ENCODE peak calls at places on chromosomes 12 and 14, in ten cellular contexts. One of them, this sample, is unnamed.
A peak's percentile ranks its signal among the peaks of the same experiment; 100 is the strongest.

GRCh38 chr12:26198742-26199141 is 3.4 kb downstream of the SSPN start:
- DNase-seq in fibroblast of lung: peak; percentile 87
- DNase-seq in activated T-helper 1 cell treated with anti-CD3 and anti-CD28 coated beads, Interleukin-12 subunit alpha, Interleukin-12 subunit beta, Interleukin-2, Interleukin-4 antibody, amounts not matched to agents 30 ng/mL and 10 ng/mL and 1 ng/mL, durations not matched to agents 14 hours and 24 hours and 36 hours: no peak
- DNase-seq in iris pigment epithelial cell: peak; percentile 57
- DNase-seq in GM10248: no peak
- DNase-seq in NCI-H524: no peak
- DNase-seq in ovary: no peak
- DNase-seq in D721Med: no peak
- DNase-seq in GM19239: no peak
- DNase-seq in pons: no peak
- DNase-seq in this sample: peak; percentile 50

GRCh38 chr12:6083606-6084005 is 40.9 kb downstream of the VWF start:
- DNase-seq in fibroblast of lung: no peak
- DNase-seq in pons: no peak
- DNase-seq in GM19239: no peak
- DNase-seq in activated T-helper 1 cell treated with anti-CD3 and anti-CD28 coated beads, Interleukin-12 subunit alpha, Interleukin-12 subunit beta, Interleukin-2, Interleukin-4 antibody, amounts not matched to agents 30 ng/mL and 10 ng/mL and 1 ng/mL, durations not matched to agents 14 hours and 24 hours and 36 hours: no peak
- DNase-seq in D721Med: no peak
- DNase-seq in iris pigment epithelial cell: no peak
- DNase-seq in GM10248: no peak
- DNase-seq in ovary: no peak
- DNase-seq in NCI-H524: no peak
- DNase-seq in this sample: no peak

GRCh38 chr12:1760566-1761382 is 59.6 kb upstream of the LRTM2 start:
- DNase-seq in iris pigment epithelial cell: peak; percentile 83
- DNase-seq in ovary: no peak
- DNase-seq in D721Med: no peak
- DNase-seq in GM19239: no peak
- DNase-seq in GM10248: no peak
- DNase-seq in NCI-H524: no peak
- DNase-seq in activated T-helper 1 cell treated with anti-CD3 and anti-CD28 coated beads, Interleukin-12 subunit alpha, Interleukin-12 subunit beta, Interleukin-2, Interleukin-4 antibody, amounts not matched to agents 30 ng/mL and 10 ng/mL and 1 ng/mL, durations not matched to agents 14 hours and 24 hours and 36 hours: no peak
- DNase-seq in pons: no peak
- DNase-seq in fibroblast of lung: peak; percentile 45
- DNase-seq in this sample: no peak

GRCh38 chr14:22008098-22008412 is 334.4 kb upstream of the OR4E1 start:
- DNase-seq in iris pigment epithelial cell: no peak
- DNase-seq in ovary: no peak
- DNase-seq in activated T-helper 1 cell treated with anti-CD3 and anti-CD28 coated beads, Interleukin-12 subunit alpha, Interleukin-12 subunit beta, Interleukin-2, Interleukin-4 antibody, amounts not matched to agents 30 ng/mL and 10 ng/mL and 1 ng/mL, durations not matched to agents 14 hours and 24 hours and 36 hours: no peak
- DNase-seq in fibroblast of lung: no peak
- DNase-seq in D721Med: no peak
- DNase-seq in GM10248: no peak
- DNase-seq in pons: no peak
- DNase-seq in GM19239: no peak
- DNase-seq in NCI-H524: no peak
- DNase-seq in this sample: no peak

GRCh38 chr12:243381-243780 is 19.3 kb downstream of the SLC6A13 start:
- DNase-seq in iris pigment epithelial cell: no peak
- DNase-seq in D721Med: no peak
- DNase-seq in fibroblast of lung: peak; percentile 23
- DNase-seq in ovary: no peak
- DNase-seq in GM19239: no peak
- DNase-seq in NCI-H524: no peak
- DNase-seq in GM10248: no peak
- DNase-seq in activated T-helper 1 cell treated with anti-CD3 and anti-CD28 coated beads, Interleukin-12 subunit alpha, Interleukin-12 subunit beta, Interleukin-2, Interleukin-4 antibody, amounts not matched to agents 30 ng/mL and 10 ng/mL and 1 ng/mL, durations not matched to agents 14 hours and 24 hours and 36 hours: no peak
- DNase-seq in pons: no peak
- DNase-seq in this sample: no peak

GRCh38 chr14:26887842-26888241 is 290.0 kb upstream of the NOVA1 start:
- DNase-seq in ovary: no peak
- DNase-seq in activated T-helper 1 cell treated with anti-CD3 and anti-CD28 coated beads, Interleukin-12 subunit alpha, Interleukin-12 subunit beta, Interleukin-2, Interleukin-4 antibody, amounts not matched to agents 30 ng/mL and 10 ng/mL and 1 ng/mL, durations not matched to agents 14 hours and 24 hours and 36 hours: no peak
- DNase-seq in pons: no peak
- DNase-seq in NCI-H524: no peak
- DNase-seq in iris pigment epithelial cell: no peak
- DNase-seq in D721Med: no peak
- DNase-seq in GM19239: no peak
- DNase-seq in GM10248: no peak
- DNase-seq in fibroblast of lung: no peak
- DNase-seq in this sample: peak; percentile 32

GRCh38 chr14:92936085-92936484 is 13.1 kb downstream of the CHGA start:
- DNase-seq in ovary: no peak
- DNase-seq in iris pigment epithelial cell: no peak
- DNase-seq in fibroblast of lung: no peak
- DNase-seq in pons: no peak
- DNase-seq in GM19239: no peak
- DNase-seq in GM10248: no peak
- DNase-seq in NCI-H524: no peak
- DNase-seq in D721Med: no peak
- DNase-seq in activated T-helper 1 cell treated with anti-CD3 and anti-CD28 coated beads, Interleukin-12 subunit alpha, Interleukin-12 subunit beta, Interleukin-2, Interleukin-4 antibody, amounts not matched to agents 30 ng/mL and 10 ng/mL and 1 ng/mL, durations not matched to agents 14 hours and 24 hours and 36 hours: no peak
- DNase-seq in this sample: no peak

GRCh38 chr12:108854055-108854452 is 3.3 kb downstream of the SSH1 start:
- DNase-seq in GM19239: no peak
- DNase-seq in fibroblast of lung: peak; percentile 92
- DNase-seq in GM10248: no peak
- DNase-seq in NCI-H524: no peak
- DNase-seq in activated T-helper 1 cell treated with anti-CD3 and anti-CD28 coated beads, Interleukin-12 subunit alpha, Interleukin-12 subunit beta, Interleukin-2, Interleukin-4 antibody, amounts not matched to agents 30 ng/mL and 10 ng/mL and 1 ng/mL, durations not matched to agents 14 hours and 24 hours and 36 hours: no peak
- DNase-seq in D721Med: no peak
- DNase-seq in pons: no peak
- DNase-seq in iris pigment epithelial cell: peak; percentile 95
- DNase-seq in ovary: no peak
- DNase-seq in this sample: peak; percentile 76

GRCh38 chr12:67940780-67941243 is 48.4 kb upstream of the IFNG-AS1 start:
- DNase-seq in ovary: no peak
- DNase-seq in GM10248: no peak
- DNase-seq in pons: peak; percentile 54
- DNase-seq in fibroblast of lung: peak; percentile 68
- DNase-seq in iris pigment epithelial cell: peak; percentile 60
- DNase-seq in NCI-H524: no peak
- DNase-seq in GM19239: no peak
- DNase-seq in D721Med: no peak
- DNase-seq in activated T-helper 1 cell treated with anti-CD3 and anti-CD28 coated beads, Interleukin-12 subunit alpha, Interleukin-12 subunit beta, Interleukin-2, Interleukin-4 antibody, amounts not matched to agents 30 ng/mL and 10 ng/mL and 1 ng/mL, durations not matched to agents 14 hours and 24 hours and 36 hours: no peak
- DNase-seq in this sample: no peak